ENCODE peak calls at places on chromosomes 2 and 18, in six cellular contexts. I is IMR-90, G is mesendoderm, D is neuronal stem cell, B is mesenchymal stem cell, A is trophoblast cell. O is an unnamed sample. For H3K79me1, the result is how much of the 10 kb centered on the place peaks cover.

GRCh38 chr2:202494856-202495604 is 118.9 kb downstream of the BMPR2 start:
- DNase-seq in I (no peak), G (peak), D (no peak), B (no peak), A (no peak), O (peak)

GRCh38 chr18:67242001-67242400 is 274.5 kb downstream of the DSEL start:
- DNase-seq in I (no peak), G (no peak), D (no peak), B (no peak), A (no peak), O (no peak)

GRCh38 chr2:42047488-42048317 is at the start of gene PKDCC:
- DNase-seq in I (peak), G (peak), D (peak), B (peak), A (peak), O (peak)

GRCh38 chr2:169571571-169571970 is 2.1 kb downstream of the FASTKD1 start:
- DNase-seq in I (no peak), G (no peak), D (no peak), B (no peak), A (no peak), O (no peak)

GRCh38 chr18:22432672-22433137 is 15.0 kb upstream of the CTAGE1 start:
- DNase-seq in I (peak), G (peak), D (no peak), B (peak), A (peak), O (no peak)

GRCh38 chr2:3264010-3264744 is 113.4 kb downstream of the EIPR1 start:
- DNase-seq in I (no peak), G (no peak), D (no peak), B (no peak), A (peak), O (no peak)

GRCh38 chr2:238238766-238239551 is 879 bp downstream of the HES6 start:
- DNase-seq in I (no peak), G (peak), D (no peak), B (no peak), A (no peak), O (peak)

GRCh38 chr2:71882949-71883472 is 264.7 kb downstream of the CYP26B1 start:
- DNase-seq in I (peak), G (peak), D (no peak), B (peak), A (peak), O (peak)

GRCh38 chr2:148172131-148172753 is 151.4 kb downstream of the MBD5 start:
- DNase-seq in I (no peak), G (no peak), D (no peak), B (no peak), A (no peak), O (no peak)

GRCh38 chr18:8654482-8655451 is 45.5 kb downstream of the RAB12 start:
- DNase-seq in I (peak), G (peak), D (no peak), B (peak), A (peak), O (no peak)

GRCh38 chr18:59715966-59716369 is 18.7 kb upstream of the CCBE1 start:
- DNase-seq in I (peak), G (no peak), D (no peak), B (peak), A (peak), O (no peak)

GRCh38 chr18:9914334-9914583 is 443 bp downstream of the VAPA start:
- DNase-seq in I (no peak), G (peak), D (no peak), B (no peak), A (no peak), O (no peak)

GRCh38 chr2:232058063-232058877 is 96.8 kb downstream of the DIS3L2 start:
- DNase-seq in I (no peak), G (no peak), D (no peak), B (no peak), A (no peak), O (no peak)

GRCh38 chr18:59460060-59460395 is 101.0 kb upstream of the LMAN1 start:
- DNase-seq in I (peak), G (peak), D (no peak), B (no peak), A (peak), O (no peak)

GRCh38 chr18:48609114-48609513 is 70.3 kb downstream of the CTIF start:
- DNase-seq in I (no peak), G (no peak), D (no peak), B (no peak), A (no peak), O (no peak)

GRCh38 chr2:96353032-96353561 is 17.5 kb downstream of the NCAPH start:
- DNase-seq in I (no peak), G (no peak), D (no peak), B (no peak), A (no peak), O (no peak)

GRCh38 chr2:239201531-239201876 is 199.3 kb downstream of the HDAC4 start:
- DNase-seq in I (no peak), G (no peak), D (no peak), B (no peak), A (no peak), O (no peak)

GRCh38 chr2:138455691-138456090 is 45.9 kb upstream of the SPOPL start:
- DNase-seq in I (no peak), G (peak), D (no peak), B (no peak), A (peak), O (no peak)

GRCh38 chr2:147860009-147860408 is 15.2 kb downstream of the ACVR2A start:
- DNase-seq in I (no peak), G (peak), D (no peak), B (no peak), A (no peak), O (peak)

GRCh38 chr2:151774506-151774905 is 40.2 kb upstream of the NEB start:
- DNase-seq in I (peak), G (no peak), D (no peak), B (peak), A (no peak), O (no peak)

GRCh38 chr2:240205763-240206162 is 65.3 kb upstream of the OTOS start:
- DNase-seq in I (no peak), G (no peak), D (no peak), B (no peak), A (no peak), O (no peak)

GRCh38 chr2:69589973-69590652 is 53.4 kb downstream of the AAK1 start:
- DNase-seq in I (peak), G (no peak), D (peak), B (no peak), A (no peak), O (no peak)

GRCh38 chr2:60488291-60488690 is 65.2 kb downstream of the BCL11A start:
- DNase-seq in I (no peak), G (no peak), D (no peak), B (no peak), A (no peak), O (no peak)

GRCh38 chr2:150672311-150672710 is 184.8 kb upstream of the RND3 start:
- DNase-seq in I (peak), G (no peak), D (no peak), B (peak), A (no peak), O (no peak)

GRCh38 chr18:51068111-51068510 is 38.1 kb downstream of the SMAD4 start:
- DNase-seq in I (peak), G (no peak), D (no peak), B (no peak), A (peak), O (no peak)

GRCh38 chr18:60391571-60392226 is 19.1 kb upstream of the MC4R start:
- DNase-seq in I (no peak), G (no peak), D (no peak), B (no peak), A (peak), O (no peak)

GRCh38 chr2:124993809-124994208 is 968.7 kb downstream of the CNTNAP5 start:
- DNase-seq in I (no peak), G (no peak), D (no peak), B (no peak), A (no peak), O (no peak)

DNA sequence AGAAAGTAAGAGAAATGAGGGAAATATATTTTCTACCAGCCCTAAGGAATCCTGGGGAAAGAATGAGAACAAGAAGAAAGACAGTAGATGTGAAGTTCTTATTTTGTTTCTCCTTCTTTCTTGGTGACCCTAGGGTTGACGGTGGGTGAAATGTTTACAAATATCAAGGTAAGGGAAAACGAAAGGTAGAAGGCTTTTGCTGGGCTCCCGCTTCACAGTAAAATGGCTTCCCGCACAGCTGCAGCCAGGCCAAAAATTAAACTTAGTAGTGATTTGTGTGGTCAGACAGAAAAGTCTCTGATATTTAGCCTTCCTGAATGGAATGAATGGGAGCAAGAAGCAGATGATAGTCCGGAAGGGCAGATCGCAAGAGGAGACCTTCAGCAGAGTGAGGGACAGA is 99.1 kb upstream of the COL3A1 start:
- DNase-seq in I (no peak), G (no peak), D (no peak), B (no peak), A (no peak), O (no peak)
- H2BK5ac ChIP-seq in I (no peak), G (no peak), D (no peak), B (no peak), A (no peak), O (no peak)

GRCh38 chr2:120769076-120769786 is 33.6 kb downstream of the GLI2 start:
- DNase-seq in I (no peak), G (no peak), D (no peak), B (no peak), A (no peak), O (no peak)
- H3K79me1 ChIP-seq in I (half or more), G (under half), D (under half), B (under half), A (under half), O (under half)

GRCh38 chr2:9416962-9417316 is 6.4 kb downstream of the ITGB1BP1 start:
- DNase-seq in I (no peak), G (no peak), D (no peak), B (no peak), A (no peak), O (no peak)
- H2BK5ac ChIP-seq in I (no peak), G (no peak), D (peak), B (no peak), A (no peak), O (no peak)

GRCh38 chr2:128308889-128309288 is 9.8 kb downstream of the HS6ST1 start:
- DNase-seq in I (no peak), G (no peak), D (no peak), B (no peak), A (no peak), O (no peak)
- H3K79me1 ChIP-seq in I (half or more), G (half or more), D (under half), B (under half), A (under half), O (under half)